ENCODE peak calls at places on chromosomes 16 and 17, in six cellular contexts. Z is A549, P is Peyer's patch, U is IMR-90, N is adrenal gland, T is body of pancreas. A is an unnamed sample.

GRCh38 chr16:54282202-54282922 is 4.2 kb downstream of the IRX3 start:
- DNase-seq in Z (peak; percentile 45), P (peak; percentile 48), U (no peak), N (peak; percentile 27), T (peak; percentile 40), A (peak; percentile 77)

GRCh38 chr17:9434502-9435113 is 141.0 kb downstream of the STX8 start:
- DNase-seq in Z (no peak), P (no peak), U (no peak), N (no peak), T (no peak), A (no peak)

GRCh38 chr16:31118223-31119155 is 1.0 kb downstream of the KAT8 start:
- DNase-seq in Z (no peak), P (peak; percentile 70), U (peak; percentile 81), N (peak; percentile 70), T (no peak), A (no peak)

GRCh38 chr16:30551781-30552180 is 6.4 kb downstream of the ZNF764 start:
- DNase-seq in Z (no peak), P (peak; percentile 53), U (no peak), N (no peak), T (no peak), A (no peak)

GRCh38 chr17:38656959-38657823 is 17.6 kb downstream of the EPOP start:
- DNase-seq in Z (no peak), P (no peak), U (no peak), N (no peak), T (peak; percentile 30), A (no peak)

GRCh38 chr16:13866073-13866472 is 53.9 kb upstream of the ERCC4 start:
- DNase-seq in Z (peak; percentile 84), P (peak; percentile 69), U (peak; percentile 73), N (peak; percentile 85), T (peak; percentile 92), A (peak; percentile 75)

GRCh38 chr16:26005336-26005735 is 313.6 kb downstream of the HS3ST4 start:
- DNase-seq in Z (no peak), P (no peak), U (no peak), N (no peak), T (no peak), A (no peak)

GRCh38 chr17:48498168-48498840 is 32.5 kb downstream of the HOXB1 start:
- DNase-seq in Z (no peak), P (no peak), U (no peak), N (no peak), T (no peak), A (no peak)

GRCh38 chr17:79091373-79091670 is 16.7 kb downstream of the ENGASE start:
- DNase-seq in Z (no peak), P (no peak), U (no peak), N (no peak), T (no peak), A (no peak)

DNA sequence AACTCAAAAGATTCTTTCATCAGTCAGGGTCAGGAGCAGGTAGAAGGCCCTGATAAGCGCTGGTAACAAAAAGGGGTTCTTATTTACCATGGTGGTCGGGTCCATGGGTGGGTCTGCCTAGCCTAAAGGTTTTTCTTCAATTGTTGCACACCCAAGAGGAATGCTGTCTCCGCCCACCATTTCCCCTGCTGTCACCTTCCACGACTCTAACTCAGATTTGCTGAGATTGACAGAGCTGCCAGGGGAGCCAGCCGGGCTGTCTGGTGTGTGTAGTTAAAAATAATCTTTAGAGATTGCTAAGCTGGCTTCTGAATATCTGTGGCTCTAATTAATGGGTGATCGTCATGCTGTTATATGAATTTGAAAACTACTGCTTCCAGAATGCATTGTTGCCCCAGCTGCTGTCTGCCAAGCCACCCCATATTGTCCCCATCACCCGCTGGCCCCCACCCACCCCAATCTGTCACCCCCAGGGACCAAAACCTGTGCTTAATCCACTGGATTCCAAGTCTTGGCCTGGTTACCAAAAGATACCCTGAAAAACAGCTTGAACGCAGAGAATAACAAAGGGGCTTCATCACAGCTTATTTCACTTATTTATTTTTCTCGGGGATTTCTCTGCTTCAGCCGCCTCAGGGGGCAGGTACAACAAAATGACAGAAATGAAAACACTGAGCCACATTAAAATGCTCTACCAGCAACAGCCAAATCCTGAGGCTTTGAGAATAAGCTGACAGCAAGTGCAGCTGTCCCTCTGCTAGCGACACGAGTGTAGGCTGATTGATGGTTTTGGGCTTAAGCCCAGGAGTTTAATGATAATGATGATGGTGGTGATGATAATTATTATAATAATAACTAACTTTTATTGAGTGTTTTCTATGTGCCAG is 46.1 kb upstream of the NLK start:
- DNase-seq in Z (no peak), P (no peak), U (no peak), N (no peak), T (no peak), A (no peak)
- H3K4me3 ChIP-seq in Z (no peak overlapping the region), P (no peak overlapping the region), U (no peak overlapping the region), N (no peak overlapping the region), T (no peak overlapping the region), A (no peak overlapping the region)

GRCh38 chr17:82524540-82524939 is 5.0 kb downstream of the FOXK2 start:
- DNase-seq in Z (no peak), P (no peak), U (no peak), N (no peak), T (no peak), A (peak; percentile 52)

GRCh38 chr17:82517230-82517865 is 2.2 kb upstream of the FOXK2 start:
- DNase-seq in Z (no peak), P (no peak), U (no peak), N (no peak), T (no peak), A (no peak)

GRCh38 chr17:82520041-82520910 is 744 bp downstream of the FOXK2 start:
- DNase-seq in Z (no peak), P (no peak), U (no peak), N (no peak), T (peak; percentile 25), A (peak; percentile 24)

GRCh38 chr17:82518826-82519810 is at the start of gene FOXK2:
- DNase-seq in Z (peak; percentile 97), P (peak; percentile 96), U (peak; percentile 95), N (peak; percentile 94), T (peak; percentile 96), A (peak; percentile 94)
- H3K27ac ChIP-seq in Z (peak within 1 kb of the TSS; percentile 90), P (peak within 1 kb of the TSS; percentile 99), U (peak within 1 kb of the TSS; percentile 68), N (peak within 1 kb of the TSS; percentile 94), T (peak within 1 kb of the TSS; percentile 92), A (peak within 1 kb of the TSS; percentile 96)

GRCh38 chr17:28718317-28718672 is 627 bp upstream of the RAB34 start:
- DNase-seq in Z (no peak), P (no peak), U (no peak), N (no peak), T (no peak), A (no peak)

GRCh38 chr17:28715217-28715616 is 2.5 kb downstream of the RAB34 start:
- DNase-seq in Z (no peak), P (no peak), U (no peak), N (no peak), T (no peak), A (no peak)

GRCh38 chr17:28717578-28718316 is at the start of gene RAB34:
- DNase-seq in Z (peak; percentile 90), P (peak; percentile 71), U (peak; percentile 89), N (peak; percentile 85), T (peak; percentile 31), A (peak; percentile 93)

GRCh38 chr17:28718990-28719433 is 773 bp upstream of the RPL23A start:
- DNase-seq in Z (no peak), P (no peak), U (no peak), N (no peak), T (no peak), A (no peak)

DNA sequence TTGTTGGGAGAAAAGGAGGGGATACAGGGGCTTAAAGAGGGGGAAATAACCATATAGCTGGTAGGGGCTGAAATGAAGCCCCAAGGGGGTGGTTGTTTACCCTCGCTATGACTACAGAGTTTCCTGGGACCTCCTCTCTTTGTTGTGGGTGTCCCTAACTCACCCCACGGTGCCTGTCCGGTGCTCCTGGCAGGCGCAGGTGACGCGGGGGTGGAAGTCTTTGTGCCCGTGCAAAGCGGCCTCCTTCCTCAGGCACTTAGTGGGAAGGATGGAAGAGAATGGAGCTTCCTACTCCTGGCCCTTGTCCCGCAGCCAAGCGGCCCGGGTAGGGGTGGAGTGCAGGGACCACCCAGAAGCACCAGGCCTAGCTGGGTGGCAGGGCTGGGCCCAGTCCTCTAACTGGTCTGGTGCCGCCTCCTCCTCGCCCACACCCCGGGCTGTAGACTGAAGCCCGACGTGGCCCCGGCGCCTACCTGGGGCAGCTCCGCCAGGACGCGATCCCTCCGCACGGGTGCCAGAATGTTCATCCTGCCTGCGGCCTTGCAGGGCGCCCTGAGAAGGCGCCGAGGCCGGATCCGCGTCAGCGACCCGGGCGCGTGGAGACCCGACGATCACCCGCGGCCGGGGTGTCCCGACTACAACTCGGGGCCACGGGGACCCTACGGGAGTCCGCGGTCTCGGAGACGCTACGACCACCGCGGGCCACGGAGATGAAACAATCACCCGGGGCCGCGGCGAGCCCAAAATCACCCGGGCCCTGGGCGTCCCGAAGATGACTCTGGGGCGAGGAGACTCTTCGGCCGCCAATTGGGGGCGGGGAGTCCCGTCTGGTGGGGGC is 709 bp downstream of the RAB34 start:
- DNase-seq in Z (peak; percentile 55), P (no peak), U (peak; percentile 19), N (peak; percentile 50), T (no peak), A (peak; percentile 51)
- TF ChIP-seq POLR2A in Z (no peak), P (no peak), U (no peak), N (no peak), T (no peak), A (no peak)

GRCh38 chr17:42018339-42018738 is 1.1 kb upstream of the DNAJC7 start:
- DNase-seq in Z (no peak), P (no peak), U (no peak), N (no peak), T (no peak), A (no peak)
- H3K4me3 ChIP-seq in Z (peak overlapping the region; percentile 72), P (peak overlapping the region; percentile 76), U (no peak overlapping the region), N (no peak overlapping the region), T (no peak overlapping the region), A (peak overlapping the region; percentile 85)

GRCh38 chr16:57858635-57859034 is 56.3 kb upstream of the KIFC3 start:
- DNase-seq in Z (no peak), P (no peak), U (no peak), N (no peak), T (no peak), A (no peak)
- H3K27ac ChIP-seq in Z (peak overlapping the region; percentile 93), P (no peak overlapping the region), U (no peak overlapping the region), N (no peak overlapping the region), T (no peak overlapping the region), A (no peak overlapping the region)

GRCh38 chr17:42586514-42587230 is 9.1 kb upstream of the PSMC3IP start:
- DNase-seq in Z (no peak), P (peak; percentile 49), U (no peak), N (no peak), T (no peak), A (no peak)
- TF ChIP-seq POLR2A in Z (no peak), P (no peak), U (no peak), N (no peak), T (no peak), A (no peak)

GRCh38 chr17:54864636-54865420 is 35.8 kb upstream of the TOM1L1 start:
- DNase-seq in Z (no peak), P (no peak), U (no peak), N (no peak), T (peak; percentile 22), A (peak; percentile 55)
- H3K4me3 ChIP-seq in Z (no peak overlapping the region), P (no peak overlapping the region), U (no peak overlapping the region), N (no peak overlapping the region), T (no peak overlapping the region), A (no peak overlapping the region)